ENCODE peak calls at places on chromosomes 12 and 14, in ten cellular contexts. U is bronchial epithelial cell, T is HL-60, C is lower leg skin, V is WTC11, N is tibial artery, D is foreskin fibroblast, Q is uterus, Z is prostate gland, W is fibroblast of pulmonary artery. E is an unnamed sample.

GRCh38 chr12:94718114-94718513 is 67.8 kb upstream of the TMCC3 start:
- DNase-seq in U (peak), T (no peak), C (no peak), V (no peak), N (no peak), D (no peak), Q (no peak), Z (no peak), W (peak), E (no peak)

GRCh38 chr12:113697646-113698504 is 226.2 kb upstream of the LHX5 start:
- DNase-seq in U (no peak), T (no peak), C (no peak), V (no peak), N (no peak), D (no peak), Q (no peak), Z (peak), W (no peak), E (no peak)

GRCh38 chr12:7303230-7303629 is 642 bp upstream of the ACSM4 start:
- DNase-seq in U (no peak), T (no peak), C (no peak), V (no peak), N (no peak), D (peak), Q (no peak), Z (no peak), W (no peak), E (no peak)

GRCh38 chr12:32135967-32136366 is 29.3 kb downstream of the BICD1 start:
- DNase-seq in U (no peak), T (no peak), C (no peak), V (no peak), N (no peak), D (no peak), Q (no peak), Z (no peak), W (no peak), E (no peak)

GRCh38 chr14:73764406-73764805 is 50.2 kb upstream of the PNMA1 start:
- DNase-seq in U (no peak), T (no peak), C (no peak), V (no peak), N (no peak), D (no peak), Q (no peak), Z (no peak), W (peak), E (no peak)

GRCh38 chr12:6238875-6239274 is 38.7 kb downstream of the CD9 start:
- DNase-seq in U (no peak), T (no peak), C (no peak), V (no peak), N (no peak), D (no peak), Q (no peak), Z (no peak), W (no peak), E (no peak)

GRCh38 chr12:26629864-26630263 is 203.1 kb downstream of the ITPR2 start:
- DNase-seq in U (no peak), T (no peak), C (no peak), V (no peak), N (no peak), D (peak), Q (no peak), Z (no peak), W (peak), E (no peak)

GRCh38 chr12:48865141-48865440 is 579 bp downstream of the RND1 start:
- DNase-seq in U (no peak), T (no peak), C (no peak), V (peak), N (no peak), D (no peak), Q (no peak), Z (no peak), W (no peak), E (no peak)

GRCh38 chr12:111351026-111351425 is 17.9 kb downstream of the PHETA1 start:
- DNase-seq in U (no peak), T (no peak), C (no peak), V (no peak), N (no peak), D (no peak), Q (no peak), Z (no peak), W (no peak), E (no peak)

GRCh38 chr14:97634786-97635185 is 837.6 kb downstream of the VRK1 start:
- DNase-seq in U (peak), T (no peak), C (no peak), V (no peak), N (no peak), D (no peak), Q (no peak), Z (no peak), W (no peak), E (no peak)
- TF ChIP-seq CTCF in U (no peak), T (no peak), C (no peak), V (no peak), N (no peak), D (no peak), Q (no peak), Z (no peak), W (no peak), E (no peak)

DNA sequence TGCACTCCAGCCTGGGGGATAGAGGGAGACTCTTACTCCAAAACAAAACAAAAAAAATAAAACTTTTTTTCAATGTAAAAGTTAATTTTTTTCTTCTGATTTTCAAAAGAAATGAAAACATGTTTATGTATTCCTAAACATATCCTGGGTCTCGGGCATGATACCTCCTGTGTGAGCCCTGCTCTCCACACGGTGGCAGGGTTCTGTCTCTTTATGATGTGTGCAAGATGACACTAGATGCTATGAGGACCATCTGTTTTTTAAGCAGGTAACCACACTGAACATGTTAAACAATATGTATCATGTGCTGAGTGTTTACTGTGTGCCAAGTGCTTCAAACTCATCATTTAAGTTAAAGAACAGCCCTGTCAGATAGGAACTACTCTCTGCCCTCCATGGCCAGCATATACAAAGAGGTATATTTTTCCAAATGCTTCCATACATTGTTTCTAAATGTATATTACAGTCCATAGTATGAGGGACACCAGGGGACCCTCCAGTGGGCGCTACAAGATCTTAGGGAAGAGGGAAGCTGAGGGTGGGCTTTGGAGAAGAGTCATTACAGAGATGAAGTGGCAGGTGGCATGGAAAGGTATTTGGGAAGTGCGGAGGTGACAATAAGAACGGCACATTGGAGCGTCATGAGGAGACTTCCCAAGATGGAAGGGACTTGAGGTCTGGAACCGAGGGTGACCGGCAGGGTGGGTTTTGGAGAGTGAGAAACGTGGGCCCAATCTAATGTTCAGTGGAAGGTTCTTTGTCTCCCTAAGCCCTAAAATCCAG is 28.5 kb downstream of the FOS start:
- DNase-seq in U (peak), T (no peak), C (no peak), V (no peak), N (no peak), D (no peak), Q (no peak), Z (no peak), W (no peak), E (no peak)
- TF ChIP-seq CTCF in U (peak), T (no peak), C (no peak), V (no peak), N (no peak), D (peak), Q (no peak), Z (no peak), W (peak), E (peak)

DNA sequence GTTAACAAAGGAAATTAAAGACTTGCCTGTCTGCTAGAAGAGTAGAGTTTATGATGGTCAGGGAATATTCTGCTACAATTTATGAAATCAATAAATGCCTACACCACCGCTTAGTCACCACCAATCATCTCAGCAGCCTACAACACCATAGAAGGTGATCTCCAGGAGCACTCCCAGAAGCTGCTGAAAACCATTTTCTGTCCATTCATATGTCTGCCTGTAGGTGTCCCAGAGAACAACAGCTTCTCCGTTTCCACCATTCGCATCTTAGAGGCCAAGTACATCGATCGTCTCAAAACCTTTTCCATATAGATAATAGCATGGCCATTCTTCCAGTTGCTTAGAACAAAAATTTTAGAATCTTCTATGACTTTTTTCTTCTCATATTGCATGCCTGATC is 303.4 kb downstream of the KCNC2 start:
- DNase-seq in U (no peak), T (no peak), C (no peak), V (no peak), N (no peak), D (no peak), Q (no peak), Z (no peak), W (no peak), E (no peak)
- TF ChIP-seq CTCF in U (no peak), T (no peak), C (no peak), V (no peak), N (no peak), D (no peak), Q (no peak), Z (no peak), W (no peak), E (no peak)

DNA sequence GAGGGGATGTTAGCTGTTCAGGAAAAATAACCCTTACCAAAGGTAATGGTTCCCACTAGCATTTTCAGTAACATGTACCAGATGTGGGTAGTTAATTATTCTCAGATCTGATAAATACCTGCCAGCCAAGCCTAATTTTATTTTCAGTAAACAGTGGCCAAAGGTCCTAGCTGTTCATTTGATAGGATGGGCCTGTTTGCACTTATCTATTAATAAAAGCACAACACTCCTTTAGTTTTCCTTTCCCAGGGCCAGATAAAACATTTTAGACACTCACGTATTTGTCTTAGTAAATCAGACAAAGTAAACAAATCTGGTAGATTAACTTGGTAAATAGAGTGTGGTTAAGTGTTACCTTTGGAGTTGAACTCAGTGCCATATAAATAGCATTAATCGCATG is 345.1 kb downstream of the RAD51B start:
- DNase-seq in U (no peak), T (no peak), C (no peak), V (no peak), N (no peak), D (no peak), Q (no peak), Z (no peak), W (no peak), E (no peak)
- TF ChIP-seq CTCF in U (no peak), T (no peak), C (no peak), V (no peak), N (no peak), D (no peak), Q (no peak), Z (no peak), W (no peak), E (no peak)

GRCh38 chr12:28023156-28023887 is 50.8 kb upstream of the PTHLH start:
- DNase-seq in U (peak), T (no peak), C (no peak), V (no peak), N (no peak), D (peak), Q (no peak), Z (no peak), W (peak), E (no peak)
- TF ChIP-seq CTCF in U (no peak), T (no peak), C (no peak), V (no peak), N (no peak), D (no peak), Q (no peak), Z (no peak), W (no peak), E (no peak)

GRCh38 chr14:83071888-83072501 is 1538.3 kb upstream of the SEL1L start:
- DNase-seq in U (peak), T (peak), C (no peak), V (no peak), N (no peak), D (no peak), Q (no peak), Z (no peak), W (no peak), E (no peak)
- TF ChIP-seq CTCF in U (peak), T (no peak), C (no peak), V (peak), N (no peak), D (peak), Q (no peak), Z (peak), W (no peak), E (peak)

GRCh38 chr12:126343352-126343751 is 1278.1 kb downstream of the AACS start:
- DNase-seq in U (no peak), T (no peak), C (no peak), V (no peak), N (no peak), D (no peak), Q (no peak), Z (no peak), W (no peak), E (no peak)

GRCh38 chr12:126346087-126346486 is 1280.9 kb downstream of the AACS start:
- DNase-seq in U (no peak), T (no peak), C (no peak), V (no peak), N (no peak), D (no peak), Q (no peak), Z (no peak), W (no peak), E (no peak)

GRCh38 chr12:126349383-126349782 is 1284.1 kb downstream of the AACS start:
- DNase-seq in U (no peak), T (no peak), C (no peak), V (no peak), N (no peak), D (no peak), Q (no peak), Z (no peak), W (no peak), E (no peak)

GRCh38 chr12:126342866-126343265 is 1277.6 kb downstream of the AACS start:
- DNase-seq in U (no peak), T (no peak), C (no peak), V (no peak), N (no peak), D (no peak), Q (no peak), Z (no peak), W (no peak), E (no peak)

DNA sequence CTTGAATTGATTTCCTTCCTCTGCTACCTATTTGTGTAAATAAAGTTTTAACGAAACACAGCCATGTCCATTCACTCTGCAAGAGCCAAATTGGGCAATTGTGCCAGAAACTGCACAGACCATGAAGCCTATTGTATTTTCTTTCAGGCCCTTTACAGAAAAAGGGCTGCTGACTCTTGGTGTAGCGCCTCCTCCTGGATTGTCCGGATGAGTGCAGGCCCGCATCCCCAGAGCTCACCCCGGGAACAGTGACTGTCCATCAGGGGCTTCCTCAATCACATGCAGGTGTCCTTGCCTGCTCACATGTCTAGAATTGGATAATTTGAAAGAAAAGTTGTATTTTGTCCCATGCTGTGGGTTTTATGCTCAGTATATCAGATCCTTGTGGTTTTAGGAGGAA is 1282.2 kb downstream of the AACS start:
- DNase-seq in U (no peak), T (no peak), C (no peak), V (no peak), N (no peak), D (no peak), Q (no peak), Z (no peak), W (peak), E (no peak)
- TF ChIP-seq CTCF in U (no peak), T (no peak), C (no peak), V (no peak), N (no peak), D (no peak), Q (no peak), Z (no peak), W (peak), E (peak)

GRCh38 chr14:53967606-53968005 is 11.0 kb upstream of the BMP4 start:
- DNase-seq in U (no peak), T (no peak), C (no peak), V (no peak), N (no peak), D (no peak), Q (no peak), Z (no peak), W (no peak), E (no peak)

GRCh38 chr14:53962954-53963490 is 6.4 kb upstream of the BMP4 start:
- DNase-seq in U (no peak), T (no peak), C (no peak), V (no peak), N (no peak), D (no peak), Q (no peak), Z (no peak), W (no peak), E (no peak)

GRCh38 chr14:53964249-53964648 is 7.6 kb upstream of the BMP4 start:
- DNase-seq in U (no peak), T (no peak), C (no peak), V (no peak), N (no peak), D (no peak), Q (no peak), Z (no peak), W (no peak), E (no peak)

GRCh38 chr14:53968756-53969155 is 12.1 kb upstream of the BMP4 start:
- DNase-seq in U (no peak), T (no peak), C (no peak), V (no peak), N (no peak), D (no peak), Q (no peak), Z (no peak), W (no peak), E (no peak)

GRCh38 chr14:53963491-53964227 is 7.0 kb upstream of the BMP4 start:
- DNase-seq in U (peak), T (no peak), C (peak), V (peak), N (peak), D (no peak), Q (no peak), Z (peak), W (peak), E (peak)
- TF ChIP-seq CTCF in U (peak), T (no peak), C (no peak), V (no peak), N (peak), D (peak), Q (peak), Z (peak), W (peak), E (peak)

GRCh38 chr12:46136239-46136638 is 132.6 kb downstream of the SLC38A1 start:
- DNase-seq in U (no peak), T (no peak), C (no peak), V (no peak), N (no peak), D (no peak), Q (no peak), Z (no peak), W (no peak), E (no peak)
- TF ChIP-seq CTCF in U (no peak), T (no peak), C (no peak), V (no peak), N (no peak), D (no peak), Q (no peak), Z (no peak), W (no peak), E (no peak)